ENCODE peak calls at places on chromosomes 2 and 18, in eight cellular contexts. O, F, E, C, U, P, N and M are unnamed samples. For H3K27me3, the result is how much of the 10 kb centered on the place peaks cover.

GRCh38 chr18:48597671-48598070 is 58.8 kb downstream of the CTIF start:
- DNase-seq in O (no peak), F (no peak), E (no peak), C (no peak), U (no peak), P (no peak), N (no peak), M (no peak)

GRCh38 chr2:163565192-163565591 is 170.6 kb downstream of the FIGN start:
- DNase-seq in O (peak), F (peak), E (no peak), C (no peak), U (no peak), P (no peak), N (no peak), M (no peak)

GRCh38 chr2:102049756-102050443 is 58.1 kb downstream of the IL1R2 start:
- DNase-seq in O (no peak), F (peak), E (no peak), C (no peak), U (no peak), P (peak), N (peak), M (peak)

GRCh38 chr2:5121677-5122076 is 570.5 kb upstream of the SOX11 start:
- DNase-seq in O (no peak), F (no peak), E (no peak), C (peak), U (no peak), P (no peak), N (no peak), M (no peak)

GRCh38 chr2:214481204-214481603 is 70.3 kb downstream of the VWC2L start:
- DNase-seq in O (peak), F (peak), E (peak), C (no peak), U (no peak), P (peak), N (no peak), M (no peak)

GRCh38 chr2:76008001-76008702 is 297.4 kb upstream of the GCFC2 start:
- DNase-seq in O (no peak), F (no peak), E (no peak), C (peak), U (no peak), P (no peak), N (peak), M (no peak)

GRCh38 chr2:73283545-73284295 is 558 bp downstream of the FBXO41 start:
- DNase-seq in O (no peak), F (no peak), E (no peak), C (peak), U (no peak), P (peak), N (no peak), M (peak)

GRCh38 chr2:39725401-39725800 is 53.7 kb downstream of the THUMPD2 start:
- DNase-seq in O (no peak), F (peak), E (peak), C (no peak), U (no peak), P (peak), N (no peak), M (no peak)

GRCh38 chr2:98085649-98086048 is 1.3 kb upstream of the VWA3B start:
- DNase-seq in O (no peak), F (no peak), E (no peak), C (no peak), U (no peak), P (no peak), N (peak), M (no peak)

GRCh38 chr2:132929786-132930185 is 259.8 kb upstream of the LYPD1 start:
- DNase-seq in O (peak), F (no peak), E (peak), C (no peak), U (no peak), P (no peak), N (no peak), M (no peak)

GRCh38 chr18:58966704-58967103 is 102.0 kb downstream of the ZNF532 start:
- DNase-seq in O (no peak), F (no peak), E (no peak), C (no peak), U (no peak), P (no peak), N (no peak), M (no peak)

GRCh38 chr2:130264501-130264900 is 66.3 kb upstream of the TUBA3E start:
- DNase-seq in O (no peak), F (no peak), E (no peak), C (no peak), U (no peak), P (no peak), N (no peak), M (no peak)

GRCh38 chr2:235666240-235666781 is 172.5 kb downstream of the AGAP1 start:
- DNase-seq in O (peak), F (peak), E (peak), C (peak), U (no peak), P (peak), N (no peak), M (peak)

GRCh38 chr2:119697290-119698013 is 18.5 kb downstream of the TMEM177 start:
- DNase-seq in O (no peak), F (no peak), E (no peak), C (peak), U (no peak), P (no peak), N (no peak), M (no peak)

GRCh38 chr2:196434217-196434616 is 205.3 kb upstream of the CCDC150 start:
- DNase-seq in O (no peak), F (no peak), E (no peak), C (no peak), U (no peak), P (no peak), N (no peak), M (no peak)

GRCh38 chr2:181393472-181393871 is 63.7 kb upstream of the ITGA4 start:
- DNase-seq in O (peak), F (peak), E (peak), C (no peak), U (no peak), P (peak), N (no peak), M (peak)

GRCh38 chr2:68766378-68766845 is 31.8 kb downstream of the ARHGAP25 start:
- DNase-seq in O (peak), F (no peak), E (peak), C (no peak), U (peak), P (no peak), N (peak), M (no peak)

GRCh38 chr2:8174641-8175257 is 507.1 kb upstream of the ID2 start:
- DNase-seq in O (no peak), F (peak), E (no peak), C (no peak), U (no peak), P (no peak), N (no peak), M (peak)

GRCh38 chr2:33033524-33034150 is 86.9 kb downstream of the LTBP1 start:
- DNase-seq in O (no peak), F (peak), E (peak), C (no peak), U (no peak), P (peak), N (no peak), M (no peak)

GRCh38 chr18:8616026-8616401 is 6.8 kb downstream of the RAB12 start:
- DNase-seq in O (peak), F (peak), E (peak), C (no peak), U (no peak), P (no peak), N (no peak), M (peak)

GRCh38 chr2:224333631-224334030 is 68.3 kb downstream of the FAM124B start:
- DNase-seq in O (no peak), F (peak), E (no peak), C (no peak), U (no peak), P (no peak), N (no peak), M (no peak)

GRCh38 chr2:202933139-202933510 is 21.1 kb downstream of the CARF start:
- DNase-seq in O (no peak), F (no peak), E (no peak), C (no peak), U (no peak), P (no peak), N (no peak), M (no peak)

GRCh38 chr2:60603533-60604190 is 50.2 kb upstream of the BCL11A start:
- DNase-seq in O (no peak), F (no peak), E (no peak), C (no peak), U (no peak), P (no peak), N (no peak), M (no peak)

GRCh38 chr2:179354739-179355537 is 90.3 kb upstream of the SESTD1 start:
- DNase-seq in O (no peak), F (peak), E (no peak), C (no peak), U (no peak), P (peak), N (no peak), M (peak)

GRCh38 chr2:173048901-173049661 is 26.6 kb upstream of the MAP3K20 start:
- DNase-seq in O (peak), F (peak), E (peak), C (no peak), U (peak), P (peak), N (peak), M (peak)

DNA sequence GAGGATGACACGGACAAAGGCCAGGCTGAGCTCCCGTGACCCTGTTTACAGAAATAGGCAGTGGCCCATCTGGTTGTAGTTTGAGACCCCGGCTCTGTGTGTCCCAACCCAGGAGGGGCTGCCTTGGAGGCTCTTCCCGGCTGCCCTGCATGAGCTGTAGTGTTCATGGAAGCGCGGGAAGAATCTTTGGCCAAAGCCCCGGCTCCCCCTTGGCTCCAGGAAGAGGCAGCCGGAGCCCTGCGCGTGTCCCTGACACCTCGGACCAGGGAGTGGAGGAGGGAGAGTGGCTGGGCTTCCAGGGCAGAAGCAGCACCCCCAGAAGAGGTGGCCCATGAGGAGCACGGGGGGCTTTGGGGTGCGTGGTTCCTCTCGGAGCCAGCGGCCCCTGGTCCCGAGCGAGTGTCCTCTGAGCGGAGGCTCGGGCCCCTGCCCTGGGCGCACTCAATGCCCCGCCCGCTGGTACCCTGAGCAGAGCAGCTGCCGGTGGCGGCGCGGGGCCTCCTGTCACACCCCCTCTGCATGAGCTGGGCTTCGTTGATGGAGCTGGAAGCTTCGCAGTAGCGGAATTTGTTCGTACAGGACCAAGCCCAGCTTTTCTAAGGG is 21.7 kb downstream of the GPR35 start:
- DNase-seq in O (no peak), F (no peak), E (no peak), C (no peak), U (no peak), P (no peak), N (no peak), M (peak)
- H3K27me3 ChIP-seq in O (under half), F (under half), E (under half), C (under half), U (under half), P (half or more), N (half or more), M (under half)

DNA sequence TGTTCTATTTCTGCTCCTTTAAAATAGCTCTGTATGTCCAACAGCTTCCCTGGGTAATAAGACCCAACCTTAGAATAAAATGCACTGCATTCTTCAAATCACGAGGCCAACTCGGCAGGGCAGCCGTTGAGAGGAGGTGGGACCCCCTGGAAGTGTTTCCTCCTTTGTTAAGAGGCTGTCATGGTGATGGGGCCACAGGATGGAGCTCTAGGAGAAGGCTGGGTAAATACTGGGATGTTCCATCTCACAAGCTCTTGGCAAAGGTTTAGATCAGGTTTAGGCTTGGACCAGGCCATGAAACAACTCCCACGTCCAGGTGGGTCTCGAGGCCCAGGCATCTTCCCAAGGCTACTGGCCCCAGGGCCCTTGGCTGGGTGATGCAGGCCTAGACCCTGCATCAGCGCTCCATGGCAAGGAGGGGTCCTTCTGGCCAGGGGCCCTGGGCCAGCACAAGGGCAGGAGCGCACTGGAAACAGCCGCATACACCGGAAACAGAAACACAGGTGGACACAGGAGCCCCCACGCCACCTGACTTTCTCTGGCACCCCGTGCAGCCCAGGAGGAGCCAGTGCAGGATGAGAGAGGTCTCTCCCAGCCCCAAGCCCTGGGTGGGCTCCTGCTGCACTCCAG is 38.8 kb upstream of the OTOS start:
- DNase-seq in O (no peak), F (no peak), E (no peak), C (no peak), U (no peak), P (no peak), N (no peak), M (no peak)
- H3K27me3 ChIP-seq in O (under half), F (half or more), E (under half), C (under half), U (under half), P (half or more), N (under half), M (half or more)

GRCh38 chr2:218975060-218975777 is 9.8 kb downstream of the FEV start:
- DNase-seq in O (no peak), F (no peak), E (no peak), C (peak), U (no peak), P (no peak), N (peak), M (no peak)
- H3K27me3 ChIP-seq in O (half or more), F (half or more), E (half or more), C (half or more), U (under half), P (half or more), N (half or more), M (under half)

GRCh38 chr2:237863659-237864029 is 4.2 kb downstream of the RAMP1 start:
- DNase-seq in O (no peak), F (no peak), E (no peak), C (no peak), U (peak), P (no peak), N (no peak), M (no peak)

GRCh38 chr2:237865623-237866041 is 6.2 kb downstream of the RAMP1 start:
- DNase-seq in O (no peak), F (no peak), E (no peak), C (peak), U (peak), P (no peak), N (no peak), M (peak)

GRCh38 chr2:237864030-237864931 is 4.9 kb downstream of the RAMP1 start:
- DNase-seq in O (no peak), F (no peak), E (no peak), C (no peak), U (peak), P (no peak), N (no peak), M (peak)

GRCh38 chr2:237866119-237866621 is 6.7 kb downstream of the RAMP1 start:
- DNase-seq in O (no peak), F (peak), E (peak), C (no peak), U (peak), P (peak), N (no peak), M (peak)

DNA sequence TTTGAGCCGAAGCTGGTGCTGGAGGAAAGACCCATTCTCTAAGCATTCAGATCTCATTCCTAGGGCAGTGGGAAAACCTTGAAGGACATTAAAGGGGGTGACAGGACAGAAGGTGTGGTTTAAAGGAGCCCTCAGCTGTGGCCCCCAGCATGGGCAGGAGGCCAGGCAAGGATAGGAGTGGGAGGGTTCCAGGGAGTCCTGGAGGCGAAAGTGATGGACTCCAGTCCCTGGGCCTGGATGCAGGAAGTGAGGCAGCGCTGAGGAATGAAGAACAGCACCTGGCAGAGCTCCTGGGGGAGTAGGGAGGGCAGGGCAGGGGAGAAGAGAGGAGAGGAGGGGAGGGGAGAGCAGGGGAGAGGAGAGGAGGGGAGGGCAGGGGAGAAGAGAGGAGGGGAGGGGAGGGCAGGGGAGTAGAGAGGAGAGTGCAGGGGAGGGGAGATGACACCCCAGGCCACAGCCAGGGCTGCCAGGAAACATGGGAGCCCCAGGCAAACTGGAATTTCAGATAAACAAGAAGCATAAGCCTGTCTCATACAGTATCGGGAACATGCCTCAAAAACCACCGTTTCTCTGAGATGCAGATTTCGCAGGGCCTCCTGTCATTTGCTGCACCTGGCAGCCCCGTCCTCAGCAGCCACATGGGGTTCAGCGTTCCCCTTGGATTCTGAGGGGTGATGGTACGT is 5.7 kb downstream of the RAMP1 start:
- DNase-seq in O (peak), F (peak), E (peak), C (peak), U (peak), P (peak), N (no peak), M (peak)
- H3K27me3 ChIP-seq in O (under half), F (under half), E (under half), C (under half), U (under half), P (under half), N (under half), M (under half)

DNA sequence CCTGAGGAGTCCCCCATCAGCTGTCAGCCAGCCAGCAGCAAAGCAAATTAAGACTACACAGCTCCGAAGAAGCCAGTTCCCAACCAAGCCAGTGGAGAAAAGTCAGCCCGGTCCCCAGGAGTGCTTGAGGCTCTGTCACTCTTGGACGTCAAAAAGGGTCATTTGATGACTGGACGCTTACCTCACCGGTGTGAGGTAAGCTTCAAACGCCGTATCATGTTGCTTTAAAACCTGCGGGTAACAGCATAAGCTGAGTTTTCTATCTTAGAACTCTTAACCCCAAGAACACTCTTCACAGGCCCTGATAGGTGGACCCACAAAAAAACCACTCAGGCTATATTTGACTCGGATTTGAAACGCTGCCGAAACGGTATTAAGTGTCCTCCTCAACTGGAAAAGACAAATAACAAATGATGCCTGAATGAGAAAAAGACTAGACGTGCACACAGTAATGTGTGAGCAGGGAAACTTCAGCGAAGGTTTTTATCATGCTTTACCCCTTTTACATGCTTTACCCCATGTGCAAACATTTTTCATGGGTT is 688 bp upstream of the LNPK start:
- DNase-seq in O (peak), F (peak), E (peak), C (no peak), U (peak), P (peak), N (peak), M (peak)
- H3K27me3 ChIP-seq in O (under half), F (under half), E (under half), C (under half), U (under half), P (under half), N (under half), M (under half)

GRCh38 chr18:78867131-78867530 is 112.5 kb upstream of the SALL3 start:
- DNase-seq in O (no peak), F (no peak), E (no peak), C (no peak), U (no peak), P (no peak), N (no peak), M (no peak)
- H3K27me3 ChIP-seq in O (under half), F (under half), E (under half), C (under half), U (under half), P (under half), N (under half), M (under half)

GRCh38 chr2:222257645-222258044 is 41.2 kb downstream of the PAX3 start:
- DNase-seq in O (no peak), F (no peak), E (no peak), C (peak), U (no peak), P (no peak), N (no peak), M (no peak)
- H3K27me3 ChIP-seq in O (under half), F (under half), E (under half), C (under half), U (under half), P (under half), N (under half), M (under half)

DNA sequence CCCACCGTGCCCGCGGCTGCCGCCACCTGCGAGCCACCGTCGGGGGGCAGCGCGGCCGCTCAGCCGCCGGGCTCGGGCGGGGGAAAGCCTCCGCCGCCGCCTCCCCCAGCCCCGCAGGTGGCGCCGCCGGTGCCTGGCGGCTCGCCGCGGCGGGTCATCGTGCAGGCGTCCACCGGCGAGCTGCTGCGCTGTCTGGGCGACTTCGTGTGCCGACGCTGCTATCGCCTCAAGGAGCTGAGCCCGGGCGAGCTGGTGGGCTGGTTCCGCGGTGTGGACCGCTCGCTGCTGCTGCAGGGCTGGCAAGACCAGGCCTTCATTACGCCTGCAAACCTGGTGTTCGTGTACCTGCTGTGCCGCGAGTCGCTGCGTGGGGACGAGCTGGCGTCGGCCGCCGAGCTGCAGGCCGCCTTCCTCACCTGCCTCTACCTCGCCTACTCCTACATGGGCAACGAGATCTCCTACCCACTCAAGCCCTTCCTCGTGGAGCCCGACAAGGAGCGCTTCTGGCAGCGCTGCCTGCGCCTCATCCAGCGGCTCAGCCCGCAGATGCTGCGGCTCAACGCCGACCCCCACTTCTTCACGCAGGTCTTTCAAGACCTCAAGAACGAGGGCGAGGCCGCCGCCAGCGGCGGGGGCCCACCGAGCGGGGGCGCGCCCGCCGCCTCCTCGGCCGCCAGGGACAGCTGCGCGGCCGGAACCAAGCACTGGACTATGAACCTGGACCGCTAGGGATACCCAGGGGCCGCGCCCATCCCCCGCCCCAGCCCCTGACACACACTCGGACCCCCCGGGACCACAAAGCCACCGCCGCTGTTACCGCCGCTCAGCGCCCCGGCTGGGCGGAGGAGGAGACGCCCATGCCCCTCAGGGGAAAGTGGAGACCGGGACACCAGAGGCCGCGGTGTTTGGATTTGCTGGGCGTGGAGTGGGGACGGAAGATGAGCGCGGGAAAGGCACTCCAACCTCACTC is 1.0 kb downstream of the CDK5R2 start:
- DNase-seq in O (no peak), F (no peak), E (no peak), C (peak), U (no peak), P (no peak), N (no peak), M (no peak)
- H3K27me3 ChIP-seq in O (half or more), F (under half), E (half or more), C (half or more), U (under half), P (half or more), N (half or more), M (half or more)

GRCh38 chr18:49845629-49846252 is 32.4 kb upstream of the ACAA2 start:
- DNase-seq in O (no peak), F (peak), E (no peak), C (peak), U (peak), P (no peak), N (no peak), M (no peak)
- H3K27me3 ChIP-seq in O (under half), F (under half), E (under half), C (under half), U (under half), P (under half), N (under half), M (under half)